ENCODE peak calls at places on chromosomes 2 and 18, in five cellular contexts. G is GM12878, F is right lobe of liver, H is prostate gland, X is astrocyte of the spinal cord. O is an unnamed sample.

GRCh38 chr2:217404236-217404760 is 544.4 kb upstream of the TNP1 start:
- DNase-seq in H (no peak), X (no peak), G (no peak), F (no peak), O (no peak)

GRCh38 chr18:34947711-34948125 is 93.5 kb upstream of the MAPRE2 start:
- DNase-seq in F (no peak), X (peak; percentile 30), G (no peak), H (no peak), O (peak; percentile 42)

GRCh38 chr18:33951031-33951430 is 273.7 kb downstream of the NOL4 start:
- DNase-seq in F (no peak), G (no peak), H (no peak), X (peak; percentile 55), O (no peak)

GRCh38 chr2:199896617-199897016 is 14.5 kb upstream of the C2orf69 start:
- DNase-seq in F (no peak), G (no peak), H (no peak), X (no peak), O (no peak)

GRCh38 chr2:162233197-162233596 is 10.0 kb downstream of the FAP start:
- DNase-seq in H (no peak), X (no peak), G (no peak), F (no peak), O (peak; percentile 66)

GRCh38 chr2:17401096-17401495 is 117.1 kb downstream of the RAD51AP2 start:
- DNase-seq in G (no peak), H (no peak), F (no peak), X (no peak), O (no peak)

GRCh38 chr2:67625671-67626070 is 228.5 kb downstream of the ETAA1 start:
- DNase-seq in X (peak; percentile 76), H (no peak), F (no peak), G (no peak), O (peak; percentile 90)

GRCh38 chr2:212327171-212327809 is 211.3 kb downstream of the ERBB4 start:
- DNase-seq in H (no peak), F (no peak), X (no peak), G (no peak), O (no peak)

GRCh38 chr2:85523906-85524566 is 14.9 kb upstream of the MAT2A start:
- DNase-seq in G (no peak), F (no peak), H (no peak), X (no peak), O (no peak)

GRCh38 chr2:218282173-218282991 is 9.9 kb downstream of the TMBIM1 start:
- DNase-seq in F (no peak), H (peak; percentile 71), G (no peak), X (peak; percentile 27), O (no peak)

GRCh38 chr2:170087394-170087793 is 90.6 kb upstream of the MYO3B start:
- DNase-seq in H (no peak), G (no peak), F (no peak), X (no peak), O (peak; percentile 27)

GRCh38 chr2:70645733-70646420 is 92.3 kb upstream of the TGFA start:
- DNase-seq in F (no peak), X (no peak), G (no peak), H (no peak), O (no peak)

GRCh38 chr2:11988691-11989465 is 242.4 kb downstream of the LPIN1 start:
- DNase-seq in X (no peak), F (no peak), H (no peak), G (no peak), O (no peak)

GRCh38 chr2:47298739-47299138 is 104.2 kb upstream of the MSH2 start:
- DNase-seq in F (no peak), G (no peak), X (no peak), H (no peak), O (no peak)

GRCh38 chr18:23716516-23716915 is 27.3 kb downstream of the LAMA3 start:
- DNase-seq in F (no peak), G (no peak), H (no peak), X (peak; percentile 80), O (peak; percentile 66)

GRCh38 chr18:24940416-24940815 is 411.6 kb downstream of the ZNF521 start:
- DNase-seq in F (no peak), X (no peak), H (no peak), G (no peak), O (no peak)

GRCh38 chr18:1296237-1296636 is 391.6 kb downstream of the ADCYAP1 start:
- DNase-seq in G (no peak), X (no peak), H (no peak), F (no peak), O (no peak)

GRCh38 chr2:15860760-15861159 is 79.6 kb upstream of the MYCN start:
- DNase-seq in G (no peak), F (no peak), H (no peak), X (no peak), O (no peak)

GRCh38 chr2:119657486-119658145 is 21.4 kb upstream of the TMEM177 start:
- DNase-seq in H (no peak), G (no peak), F (no peak), X (no peak), O (no peak)

GRCh38 chr18:48080546-48080945 is 150.1 kb upstream of the SMAD2 start:
- DNase-seq in G (no peak), F (no peak), H (no peak), X (no peak), O (no peak)

GRCh38 chr2:136310797-136311558 is 193.0 kb upstream of the CXCR4 start:
- DNase-seq in G (no peak), F (no peak), H (no peak), X (no peak), O (no peak)

GRCh38 chr2:227460079-227460485 is 11.9 kb upstream of the AGFG1 start:
- DNase-seq in G (no peak), F (no peak), X (peak; percentile 85), H (no peak), O (peak; percentile 48)

GRCh38 chr2:207115715-207116364 is 49.9 kb downstream of the KLF7 start:
- DNase-seq in F (no peak), G (no peak), X (peak; percentile 31), H (no peak), O (no peak)

GRCh38 chr18:50289103-50289433 is 1.6 kb upstream of the CXXC1 start:
- DNase-seq in X (no peak), G (no peak), H (no peak), F (no peak), O (no peak)

GRCh38 chr2:23677836-23678235 is 249.1 kb downstream of the ATAD2B start:
- DNase-seq in X (no peak), H (no peak), F (no peak), G (no peak), O (no peak)

GRCh38 chr2:120863661-120864320 is 128.1 kb downstream of the GLI2 start:
- DNase-seq in X (peak; percentile 75), G (no peak), H (no peak), F (peak; percentile 11), O (no peak)

GRCh38 chr2:196183172-196183473 is 11.7 kb upstream of the STK17B start:
- DNase-seq in H (no peak), F (no peak), G (no peak), X (no peak), O (no peak)

GRCh38 chr2:196183528-196184231 is 12.3 kb upstream of the STK17B start:
- DNase-seq in H (no peak), F (no peak), G (no peak), X (no peak), O (no peak)

GRCh38 chr2:196184919-196185318 is 13.5 kb upstream of the STK17B start:
- DNase-seq in X (no peak), F (no peak), H (no peak), G (no peak), O (no peak)

GRCh38 chr2:196181484-196181883 is 10.1 kb upstream of the STK17B start:
- DNase-seq in F (no peak), G (no peak), X (no peak), H (no peak), O (no peak)

GRCh38 chr2:196182439-196183171 is 11.2 kb upstream of the STK17B start:
- DNase-seq in F (no peak), X (no peak), G (peak; percentile 71), H (no peak), O (no peak)
- H3K4me3 ChIP-seq in F (no peak overlapping the region), X (no peak overlapping the region), G (no peak overlapping the region), H (no peak overlapping the region), O (no peak overlapping the region)

DNA sequence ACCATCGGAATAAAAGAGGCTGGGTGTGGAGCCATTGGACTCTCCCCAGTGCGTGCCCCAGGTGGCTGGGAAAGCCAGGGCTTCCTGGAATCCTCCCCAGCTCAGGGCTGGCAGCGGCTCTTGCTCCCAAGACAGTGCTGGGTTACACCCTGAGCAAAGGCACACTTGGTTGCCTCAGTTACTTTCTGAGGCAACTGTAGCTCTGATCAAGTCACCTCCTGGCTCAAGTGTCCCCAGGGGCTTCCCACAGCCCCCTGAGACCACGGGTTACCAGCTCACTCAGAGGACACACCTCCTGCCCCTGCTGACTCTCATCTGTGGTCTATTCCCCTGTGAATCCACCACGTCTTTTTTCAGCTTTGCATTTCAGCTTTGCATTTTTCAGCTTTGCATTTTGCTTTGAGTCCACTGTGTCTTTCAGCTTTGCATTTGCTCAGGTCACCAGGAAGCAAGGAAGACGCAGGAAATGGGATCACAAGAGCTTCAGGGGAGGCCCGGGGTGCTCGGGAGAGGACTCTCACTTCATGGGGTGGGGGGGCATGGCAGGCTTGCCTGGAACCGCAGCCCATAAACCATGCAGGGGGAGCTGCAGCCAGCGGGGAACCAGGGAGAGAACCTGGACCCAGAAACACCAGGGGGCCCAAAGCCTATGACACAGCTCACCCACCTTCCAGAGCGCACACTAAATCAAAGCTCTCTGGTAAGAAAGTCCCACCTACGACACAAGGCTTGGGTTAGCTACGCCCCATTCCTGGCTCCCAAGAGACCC is 138.0 kb upstream of the ASB18 start:
- DNase-seq in F (no peak), X (no peak), G (peak; percentile 21), H (no peak), O (no peak)
- H3K4me3 ChIP-seq in F (no peak overlapping the region), X (no peak overlapping the region), G (no peak overlapping the region), H (no peak overlapping the region), O (no peak overlapping the region)

GRCh38 chr2:75432761-75433361 is 127.9 kb downstream of the EVA1A start:
- DNase-seq in F (no peak), H (no peak), X (peak; percentile 51), G (peak; percentile 96), O (peak; percentile 8)
- H3K4me3 ChIP-seq in F (no peak overlapping the region), H (no peak overlapping the region), X (no peak overlapping the region), G (peak overlapping the region; percentile 31), O (no peak overlapping the region)

DNA sequence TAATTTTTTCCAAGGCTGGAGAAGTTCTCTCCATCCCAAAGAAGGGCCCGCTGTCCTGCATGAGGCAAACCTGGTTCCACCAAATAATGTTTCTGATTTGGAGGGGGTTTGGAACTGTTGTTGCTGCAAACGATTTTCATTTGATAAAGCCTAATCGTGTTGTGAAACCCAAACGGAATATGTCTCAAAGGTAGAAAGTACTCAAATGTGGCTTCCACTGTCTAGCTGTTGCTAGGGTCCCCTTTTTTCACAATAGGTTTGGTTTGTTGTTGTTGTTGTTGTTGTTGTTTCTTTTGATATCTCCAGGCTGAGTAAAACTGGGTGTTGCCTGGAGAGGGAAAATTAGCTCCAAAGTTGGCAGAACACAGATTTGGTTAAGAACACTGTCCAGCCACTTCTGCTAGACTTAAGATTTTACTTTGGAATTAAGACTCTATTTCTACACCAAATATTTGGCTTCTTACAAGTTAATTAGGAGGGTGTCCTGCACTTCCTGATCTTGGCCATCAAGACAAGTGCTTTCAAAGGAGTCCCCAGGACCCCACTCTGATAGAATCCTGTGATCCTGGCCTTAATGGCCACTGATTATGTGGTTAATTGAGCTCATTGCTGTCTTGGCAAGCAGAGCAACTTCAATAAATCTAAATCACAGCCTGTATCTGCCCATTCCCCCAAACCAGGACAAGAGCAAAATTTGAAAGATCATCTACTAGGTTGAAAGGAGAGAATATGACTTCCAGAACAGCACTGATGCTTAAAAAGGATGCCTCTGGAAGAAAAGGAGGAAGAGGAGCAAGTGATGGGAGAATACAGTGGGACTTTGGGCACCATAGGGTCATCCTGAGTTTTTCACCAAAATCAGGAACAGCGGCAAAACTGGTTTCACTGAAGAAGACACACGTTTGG is 3.3 kb upstream of the HOXD13 start:
- DNase-seq in G (no peak), H (no peak), F (no peak), X (no peak), O (no peak)
- H3K4me3 ChIP-seq in G (no peak overlapping the region), H (no peak overlapping the region), F (no peak overlapping the region), X (no peak overlapping the region), O (no peak overlapping the region)

GRCh38 chr18:9434240-9434701 is 41.0 kb upstream of the RALBP1 start:
- DNase-seq in X (no peak), H (no peak), F (no peak), G (no peak), O (no peak)
- H3K4me3 ChIP-seq in X (no peak overlapping the region), H (no peak overlapping the region), F (no peak overlapping the region), G (no peak overlapping the region), O (no peak overlapping the region)